ENCODE peak calls at places on chromosomes 7 and 10, in eight cellular contexts. I, M, Z, D, P, W, S and E are unnamed samples.
A peak's percentile ranks its signal among the peaks of the same experiment; 100 is the strongest.

GRCh38 chr10:6055929-6056328 is 6.2 kb downstream of the IL2RA start:
- DNase-seq in M (no peak), W (no peak), Z (no peak), P (no peak), I (no peak), D (no peak), S (no peak), E (no peak)

GRCh38 chr7:152369518-152369917 is 66.3 kb downstream of the KMT2C start:
- DNase-seq in P (no peak), Z (no peak), W (no peak), I (no peak), M (no peak), D (no peak), S (no peak), E (no peak)

GRCh38 chr10:87740232-87740631 is 77.8 kb downstream of the ATAD1 start:
- DNase-seq in I (no peak), D (peak; percentile 85), S (no peak), P (peak; percentile 54), Z (peak; percentile 40), W (peak; percentile 92), M (no peak), E (peak; percentile 85)

GRCh38 chr7:151428393-151429231 is 11.3 kb downstream of the CRYGN start:
- DNase-seq in Z (peak; percentile 97), M (no peak), W (peak; percentile 68), D (peak; percentile 96), P (no peak), I (no peak), S (peak; percentile 72), E (no peak)

GRCh38 chr7:105330526-105330925 is 58.2 kb downstream of the SRPK2 start:
- DNase-seq in P (no peak), S (no peak), W (no peak), D (no peak), M (no peak), Z (no peak), I (no peak), E (no peak)

GRCh38 chr10:131997366-131998049 is 15.8 kb upstream of the BNIP3 start:
- DNase-seq in I (no peak), S (no peak), P (peak; percentile 33), M (peak; percentile 90), W (peak; percentile 92), D (peak; percentile 90), Z (peak; percentile 44), E (peak; percentile 87)

GRCh38 chr10:58704226-58705200 is 191.8 kb downstream of the BICC1 start:
- DNase-seq in I (peak; percentile 35), D (peak; percentile 63), P (no peak), W (peak; percentile 63), S (no peak), Z (peak; percentile 89), M (no peak), E (no peak)

GRCh38 chr10:59073456-59074053 is 102.9 kb upstream of the PHYHIPL start:
- DNase-seq in Z (no peak), I (no peak), M (no peak), W (no peak), D (no peak), P (no peak), S (no peak), E (no peak)

GRCh38 chr7:25597881-25598456 is 369.7 kb upstream of the NPVF start:
- DNase-seq in W (no peak), S (no peak), M (no peak), D (peak; percentile 11), P (no peak), Z (no peak), I (no peak), E (peak; percentile 37)

GRCh38 chr7:150665882-150666281 is 19.6 kb upstream of the GIMAP2 start:
- DNase-seq in P (no peak), W (no peak), D (no peak), Z (no peak), M (no peak), S (no peak), I (no peak), E (no peak)

GRCh38 chr10:99232357-99232999 is 3.2 kb downstream of the HPSE2 start:
- DNase-seq in P (no peak), W (no peak), M (no peak), S (peak; percentile 52), I (no peak), D (no peak), Z (no peak), E (no peak)

GRCh38 chr10:133329401-133330202 is 7.1 kb downstream of the CALY start:
- DNase-seq in S (peak; percentile 90), P (peak; percentile 52), D (peak; percentile 88), W (peak; percentile 86), Z (peak; percentile 84), I (peak; percentile 85), M (peak; percentile 82), E (peak; percentile 84)

GRCh38 chr10:131075218-131075770 is 236.2 kb downstream of the TCERG1L start:
- DNase-seq in P (no peak), S (no peak), W (no peak), D (no peak), I (no peak), Z (no peak), M (no peak), E (no peak)

GRCh38 chr7:7816816-7817536 is 98.6 kb upstream of the RPA3 start:
- DNase-seq in Z (no peak), S (no peak), D (no peak), I (no peak), M (no peak), W (no peak), P (no peak), E (no peak)

GRCh38 chr7:144398291-144398690 is 5.2 kb downstream of the NOBOX start:
- DNase-seq in I (no peak), P (no peak), W (no peak), Z (no peak), M (no peak), S (no peak), D (no peak), E (no peak)

GRCh38 chr7:491292-491957 is 28.2 kb downstream of the PDGFA start:
- DNase-seq in S (no peak), I (no peak), D (no peak), Z (no peak), P (no peak), W (no peak), M (no peak), E (no peak)

GRCh38 chr10:2130906-2131305 is 393.6 kb upstream of the ADARB2 start:
- DNase-seq in S (no peak), W (no peak), P (no peak), M (no peak), I (no peak), D (no peak), Z (no peak), E (no peak)
- TF ChIP-seq CTCF in S (no peak), W (no peak), P (no peak), M (no peak), I (no peak), D (no peak), Z (no peak), E (no peak)

DNA sequence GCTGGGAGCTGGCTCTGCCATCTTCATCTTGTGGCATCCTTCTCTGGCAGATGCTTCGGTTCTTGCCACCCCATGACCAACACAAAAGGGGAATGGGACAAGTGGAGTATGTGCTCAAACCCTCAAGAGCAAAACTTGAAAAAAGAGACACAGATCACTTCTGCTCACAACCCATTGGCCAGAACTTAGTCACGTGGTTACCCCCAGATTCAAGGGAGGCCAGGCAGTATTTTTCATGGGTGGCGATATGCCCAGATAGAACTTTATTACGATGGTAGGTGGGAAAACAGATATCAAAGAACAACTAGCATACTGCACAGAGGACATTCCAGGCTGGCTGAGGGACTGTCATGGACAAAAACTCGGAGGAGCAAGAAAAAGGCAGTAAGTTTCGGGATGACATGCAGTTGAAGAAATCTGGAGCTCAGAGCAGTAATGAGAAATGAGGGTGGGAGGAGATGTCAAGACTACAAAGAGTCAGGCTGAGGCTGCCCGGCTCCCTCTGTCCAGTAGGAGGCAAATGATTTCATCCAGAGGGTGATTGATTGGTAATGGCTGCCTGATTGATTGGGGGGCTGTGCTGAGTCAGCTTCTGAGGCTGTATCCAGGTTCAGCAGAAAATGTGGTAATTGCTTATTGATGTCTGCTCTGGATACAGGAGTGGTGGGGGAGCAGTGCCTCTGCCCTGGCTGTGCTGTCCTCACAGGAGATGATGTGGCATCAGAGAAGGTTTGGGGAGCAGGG is 25.3 kb downstream of the COL13A1 start:
- DNase-seq in M (no peak), D (no peak), W (no peak), S (no peak), P (no peak), I (no peak), Z (no peak), E (no peak)
- TF ChIP-seq CTCF in M (no peak), D (peak; percentile 20), W (no peak), S (peak; percentile 16), P (no peak), I (no peak), Z (peak; percentile 10), E (no peak)

GRCh38 chr10:43203491-43204393 is 63.1 kb downstream of the RASGEF1A start:
- DNase-seq in D (peak; percentile 14), I (peak; percentile 25), S (peak; percentile 52), P (no peak), W (peak; percentile 15), Z (no peak), M (no peak), E (no peak)

GRCh38 chr10:43206391-43207235 is 60.3 kb downstream of the RASGEF1A start:
- DNase-seq in I (peak; percentile 27), S (peak; percentile 19), W (no peak), M (no peak), Z (no peak), D (no peak), P (no peak), E (no peak)

GRCh38 chr10:43205681-43206390 is 61.0 kb downstream of the RASGEF1A start:
- DNase-seq in S (peak; percentile 14), Z (no peak), M (no peak), W (no peak), I (peak; percentile 25), D (no peak), P (no peak), E (no peak)

GRCh38 chr10:43204394-43204942 is 62.4 kb downstream of the RASGEF1A start:
- DNase-seq in W (no peak), P (no peak), I (no peak), S (no peak), Z (no peak), M (no peak), D (no peak), E (no peak)

DNA sequence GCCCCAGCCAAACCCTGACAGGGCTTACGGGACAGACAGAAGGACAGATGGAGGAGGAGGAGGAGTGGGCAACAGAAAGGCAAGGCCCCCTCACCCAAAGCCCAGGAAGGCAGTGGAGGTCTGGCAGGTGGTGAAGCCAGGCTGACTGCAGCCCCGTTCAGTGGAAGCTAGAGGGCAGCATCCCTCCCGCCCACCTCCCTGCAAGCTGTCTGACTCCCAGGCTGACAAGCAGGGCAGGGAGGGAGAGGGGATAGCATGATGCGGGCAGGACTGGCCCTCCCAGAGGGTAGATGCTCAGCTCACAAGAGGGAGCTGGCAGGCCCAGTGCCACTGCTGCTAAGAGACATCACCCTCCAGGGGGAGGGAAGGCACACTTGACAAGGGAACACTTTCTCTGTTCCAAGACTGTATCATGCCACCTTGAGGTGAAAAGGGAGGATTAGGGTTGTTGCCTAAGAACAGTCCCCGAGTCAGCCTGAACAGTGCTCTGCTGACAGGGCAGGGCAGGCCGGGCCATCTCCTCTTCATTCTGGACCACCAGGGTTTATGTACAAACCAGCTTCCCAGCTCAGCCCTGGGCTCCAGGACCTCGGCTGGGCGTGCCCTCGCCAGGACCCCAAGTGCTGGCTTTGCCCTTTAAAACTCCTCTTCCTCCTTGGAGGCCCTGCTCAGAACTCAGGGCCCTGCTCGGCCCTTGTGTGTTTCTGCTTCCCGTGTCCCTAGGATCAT is 61.8 kb downstream of the RASGEF1A start:
- DNase-seq in Z (peak; percentile 47), M (no peak), P (no peak), D (peak; percentile 64), I (peak; percentile 67), W (peak; percentile 62), S (peak; percentile 84), E (peak; percentile 64)
- TF ChIP-seq CTCF in Z (peak; percentile 76), M (peak; percentile 0), P (peak; percentile 86), D (peak; percentile 86), I (peak; percentile 60), W (peak; percentile 79), S (peak; percentile 65), E (peak; percentile 61)

GRCh38 chr7:44707558-44708230 is 41.0 kb upstream of the ZMIZ2 start:
- DNase-seq in M (no peak), W (no peak), Z (no peak), I (no peak), S (peak; percentile 27), D (no peak), P (no peak), E (no peak)
- TF ChIP-seq CTCF in M (no peak), W (no peak), Z (no peak), I (no peak), S (no peak), D (no peak), P (no peak), E (no peak)